ENCODE peak calls at places on chromosomes 16 and 17, in eight cellular contexts. One of them, this sample, is unnamed.

GRCh38 chr16:17389392-17389791 is 81.4 kb downstream of the XYLT1 start:
- DNase-seq in colonic mucosa: no peak
- DNase-seq in Calu3: no peak
- DNase-seq in fibroblast of pulmonary artery: no peak
- DNase-seq in ovary: no peak
- DNase-seq in HCT116: no peak
- DNase-seq in heart left ventricle: no peak
- DNase-seq in activated B cell treated with CpG ODN at 0.5 μM for 24 hours: no peak
- DNase-seq in this sample: no peak

GRCh38 chr16:2686912-2687507 is 4.7 kb downstream of the KCTD5 start:
- DNase-seq in colonic mucosa: no peak
- DNase-seq in activated B cell treated with CpG ODN at 0.5 μM for 24 hours: peak; percentile 49
- DNase-seq in fibroblast of pulmonary artery: no peak
- DNase-seq in ovary: peak; percentile 25
- DNase-seq in heart left ventricle: no peak
- DNase-seq in HCT116: no peak
- DNase-seq in Calu3: no peak
- DNase-seq in this sample: no peak

GRCh38 chr17:73986641-73987177 is 216.8 kb upstream of the RPL38 start:
- DNase-seq in colonic mucosa: no peak
- DNase-seq in heart left ventricle: no peak
- DNase-seq in fibroblast of pulmonary artery: no peak
- DNase-seq in HCT116: no peak
- DNase-seq in Calu3: no peak
- DNase-seq in ovary: no peak
- DNase-seq in activated B cell treated with CpG ODN at 0.5 μM for 24 hours: no peak
- DNase-seq in this sample: no peak

GRCh38 chr16:50878966-50879615 is 137.2 kb downstream of the CYLD start:
- DNase-seq in ovary: no peak
- DNase-seq in heart left ventricle: no peak
- DNase-seq in Calu3: no peak
- DNase-seq in colonic mucosa: no peak
- DNase-seq in HCT116: no peak
- DNase-seq in fibroblast of pulmonary artery: no peak
- DNase-seq in activated B cell treated with CpG ODN at 0.5 μM for 24 hours: no peak
- DNase-seq in this sample: no peak

GRCh38 chr16:31451681-31452351 is 7.5 kb upstream of the ARMC5 start:
- DNase-seq in fibroblast of pulmonary artery: peak; percentile 73
- DNase-seq in HCT116: peak; percentile 65
- DNase-seq in heart left ventricle: no peak
- DNase-seq in activated B cell treated with CpG ODN at 0.5 μM for 24 hours: no peak
- DNase-seq in ovary: peak; percentile 69
- DNase-seq in colonic mucosa: no peak
- DNase-seq in Calu3: peak; percentile 83
- DNase-seq in this sample: no peak

GRCh38 chr17:38329808-38330730 is 13.7 kb downstream of the GPR179 start:
- DNase-seq in activated B cell treated with CpG ODN at 0.5 μM for 24 hours: no peak
- DNase-seq in fibroblast of pulmonary artery: no peak
- DNase-seq in HCT116: no peak
- DNase-seq in colonic mucosa: no peak
- DNase-seq in ovary: no peak
- DNase-seq in Calu3: no peak
- DNase-seq in heart left ventricle: no peak
- DNase-seq in this sample: no peak

GRCh38 chr16:88882358-88883030 is 16.0 kb upstream of the PABPN1L start:
- DNase-seq in colonic mucosa: peak; percentile 48
- DNase-seq in ovary: no peak
- DNase-seq in Calu3: no peak
- DNase-seq in fibroblast of pulmonary artery: no peak
- DNase-seq in heart left ventricle: no peak
- DNase-seq in activated B cell treated with CpG ODN at 0.5 μM for 24 hours: no peak
- DNase-seq in HCT116: peak; percentile 36
- DNase-seq in this sample: no peak

GRCh38 chr17:75531724-75532090 is 6.2 kb downstream of the LLGL2 start:
- DNase-seq in Calu3: peak; percentile 62
- DNase-seq in colonic mucosa: no peak
- DNase-seq in ovary: no peak
- DNase-seq in HCT116: peak; percentile 75
- DNase-seq in heart left ventricle: no peak
- DNase-seq in activated B cell treated with CpG ODN at 0.5 μM for 24 hours: no peak
- DNase-seq in fibroblast of pulmonary artery: no peak
- DNase-seq in this sample: no peak

GRCh38 chr17:75676461-75676860 is 9.3 kb downstream of the SAP30BP start:
- DNase-seq in activated B cell treated with CpG ODN at 0.5 μM for 24 hours: no peak
- DNase-seq in heart left ventricle: no peak
- DNase-seq in colonic mucosa: no peak
- DNase-seq in Calu3: no peak
- DNase-seq in fibroblast of pulmonary artery: no peak
- DNase-seq in HCT116: no peak
- DNase-seq in ovary: no peak
- DNase-seq in this sample: no peak

GRCh38 chr16:318628-319027 is 33.9 kb downstream of the AXIN1 start:
- DNase-seq in ovary: no peak
- DNase-seq in fibroblast of pulmonary artery: no peak
- DNase-seq in heart left ventricle: no peak
- DNase-seq in Calu3: peak; percentile 29
- DNase-seq in colonic mucosa: no peak
- DNase-seq in HCT116: no peak
- DNase-seq in activated B cell treated with CpG ODN at 0.5 μM for 24 hours: no peak
- DNase-seq in this sample: no peak

GRCh38 chr16:14357328-14357727 is 272.7 kb downstream of the PARN start:
- DNase-seq in HCT116: no peak
- DNase-seq in fibroblast of pulmonary artery: no peak
- DNase-seq in heart left ventricle: no peak
- DNase-seq in activated B cell treated with CpG ODN at 0.5 μM for 24 hours: no peak
- DNase-seq in colonic mucosa: no peak
- DNase-seq in Calu3: no peak
- DNase-seq in ovary: no peak
- DNase-seq in this sample: no peak

DNA sequence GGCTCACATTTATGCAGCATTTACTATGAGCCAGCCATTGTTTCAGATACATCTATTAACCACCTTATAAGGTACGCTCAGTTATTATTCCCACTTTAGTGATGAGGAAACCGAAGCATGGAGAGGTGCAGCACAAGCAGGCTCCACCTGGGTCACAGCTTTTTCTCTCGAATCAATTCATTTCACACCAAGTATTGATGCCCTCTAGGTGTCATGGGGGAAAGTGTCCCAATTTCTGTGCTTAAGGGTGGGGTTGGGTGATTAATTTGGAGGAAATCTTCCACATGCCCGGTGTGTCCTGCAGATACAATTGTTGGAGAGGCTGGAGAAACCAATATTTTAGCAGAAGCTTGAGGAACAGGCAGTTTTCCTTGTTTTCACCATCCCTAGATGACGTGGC is 62.7 kb upstream of the DNAJA2 start:
- DNase-seq in Calu3: no peak
- DNase-seq in heart left ventricle: no peak
- DNase-seq in colonic mucosa: no peak
- DNase-seq in HCT116: no peak
- DNase-seq in activated B cell treated with CpG ODN at 0.5 μM for 24 hours: no peak
- DNase-seq in fibroblast of pulmonary artery: no peak
- DNase-seq in ovary: no peak
- DNase-seq in this sample: no peak
- TF ChIP-seq CTCF in Calu3: no peak
- TF ChIP-seq CTCF in heart left ventricle: no peak
- TF ChIP-seq CTCF in colonic mucosa: no peak
- TF ChIP-seq CTCF in HCT116: no peak
- TF ChIP-seq CTCF in activated B cell treated with CpG ODN at 0.5 μM for 24 hours: no peak
- TF ChIP-seq CTCF in fibroblast of pulmonary artery: no peak
- TF ChIP-seq CTCF in ovary: no peak
- TF ChIP-seq CTCF in this sample: no peak

GRCh38 chr17:71959129-71959528 is 161.7 kb upstream of the SOX9 start:
- DNase-seq in HCT116: peak; percentile 49
- DNase-seq in fibroblast of pulmonary artery: peak; percentile 20
- DNase-seq in ovary: no peak
- DNase-seq in heart left ventricle: no peak
- DNase-seq in colonic mucosa: no peak
- DNase-seq in Calu3: no peak
- DNase-seq in activated B cell treated with CpG ODN at 0.5 μM for 24 hours: no peak
- DNase-seq in this sample: no peak
- TF ChIP-seq CTCF in HCT116: peak; percentile 84
- TF ChIP-seq CTCF in fibroblast of pulmonary artery: peak; percentile 65
- TF ChIP-seq CTCF in ovary: no peak
- TF ChIP-seq CTCF in heart left ventricle: peak; percentile 34
- TF ChIP-seq CTCF in colonic mucosa: peak; percentile 51
- TF ChIP-seq CTCF in Calu3: peak; percentile 41
- TF ChIP-seq CTCF in activated B cell treated with CpG ODN at 0.5 μM for 24 hours: no peak
- TF ChIP-seq CTCF in this sample: no peak

DNA sequence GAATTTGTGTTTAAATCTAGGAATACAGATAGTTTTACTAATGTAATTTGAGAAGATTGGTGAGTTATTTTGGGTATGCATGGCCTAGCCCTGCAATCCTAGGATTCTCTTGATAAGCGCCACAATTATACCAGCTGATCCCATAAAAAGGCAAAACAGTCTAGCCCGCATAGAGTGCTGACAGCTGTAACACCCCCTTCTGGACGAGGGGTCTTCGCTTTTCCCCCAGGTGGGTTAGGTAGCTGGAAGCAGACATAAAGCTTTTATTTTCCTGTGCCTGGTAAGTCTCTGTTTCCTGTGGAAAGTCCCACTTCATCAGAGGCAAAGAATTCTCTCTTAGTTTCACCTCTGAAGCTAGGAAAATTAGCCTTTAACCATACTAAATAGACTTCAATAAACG is 108.3 kb downstream of the YPEL2 start:
- DNase-seq in ovary: no peak
- DNase-seq in fibroblast of pulmonary artery: no peak
- DNase-seq in Calu3: no peak
- DNase-seq in heart left ventricle: no peak
- DNase-seq in colonic mucosa: no peak
- DNase-seq in activated B cell treated with CpG ODN at 0.5 μM for 24 hours: no peak
- DNase-seq in HCT116: no peak
- DNase-seq in this sample: no peak
- TF ChIP-seq CTCF in ovary: no peak
- TF ChIP-seq CTCF in fibroblast of pulmonary artery: no peak
- TF ChIP-seq CTCF in Calu3: no peak
- TF ChIP-seq CTCF in heart left ventricle: no peak
- TF ChIP-seq CTCF in colonic mucosa: no peak
- TF ChIP-seq CTCF in activated B cell treated with CpG ODN at 0.5 μM for 24 hours: no peak
- TF ChIP-seq CTCF in HCT116: no peak
- TF ChIP-seq CTCF in this sample: no peak

DNA sequence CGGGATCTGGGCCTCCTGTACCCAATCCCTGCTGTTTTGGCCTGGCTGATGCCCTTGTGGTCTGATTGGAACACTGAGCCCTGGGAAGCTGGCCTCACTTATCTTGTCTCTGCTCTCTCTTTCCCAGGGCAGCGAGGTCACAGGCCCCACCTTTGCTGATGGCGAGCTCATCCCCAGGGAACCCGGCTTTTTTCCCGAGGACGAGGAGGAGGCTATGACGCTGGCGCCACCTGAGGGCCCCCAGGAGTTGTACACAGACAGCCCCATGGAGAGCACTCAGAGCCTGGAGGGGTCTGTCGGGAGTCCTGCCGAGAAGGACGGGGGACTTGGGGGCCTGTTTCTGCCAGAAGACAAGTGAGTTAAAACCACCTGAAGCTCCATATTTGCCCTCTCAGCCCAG is 126.0 kb downstream of the RAB11FIP4 start:
- DNase-seq in heart left ventricle: no peak
- DNase-seq in ovary: no peak
- DNase-seq in HCT116: no peak
- DNase-seq in activated B cell treated with CpG ODN at 0.5 μM for 24 hours: no peak
- DNase-seq in fibroblast of pulmonary artery: no peak
- DNase-seq in colonic mucosa: no peak
- DNase-seq in Calu3: peak; percentile 43
- DNase-seq in this sample: no peak
- TF ChIP-seq CTCF in heart left ventricle: peak; percentile 42
- TF ChIP-seq CTCF in ovary: no peak
- TF ChIP-seq CTCF in HCT116: peak; percentile 69
- TF ChIP-seq CTCF in activated B cell treated with CpG ODN at 0.5 μM for 24 hours: no peak
- TF ChIP-seq CTCF in fibroblast of pulmonary artery: peak; percentile 15
- TF ChIP-seq CTCF in colonic mucosa: no peak
- TF ChIP-seq CTCF in Calu3: peak; percentile 32
- TF ChIP-seq CTCF in this sample: no peak

GRCh38 chr17:80361495-80362220 is 53.3 kb upstream of the ENDOV start:
- DNase-seq in ovary: peak; percentile 56
- DNase-seq in colonic mucosa: no peak
- DNase-seq in fibroblast of pulmonary artery: peak; percentile 32
- DNase-seq in Calu3: peak; percentile 34
- DNase-seq in activated B cell treated with CpG ODN at 0.5 μM for 24 hours: no peak
- DNase-seq in heart left ventricle: no peak
- DNase-seq in HCT116: no peak
- DNase-seq in this sample: no peak
- TF ChIP-seq CTCF in ovary: no peak
- TF ChIP-seq CTCF in colonic mucosa: no peak
- TF ChIP-seq CTCF in fibroblast of pulmonary artery: peak; percentile 37
- TF ChIP-seq CTCF in Calu3: peak; percentile 28
- TF ChIP-seq CTCF in activated B cell treated with CpG ODN at 0.5 μM for 24 hours: no peak
- TF ChIP-seq CTCF in heart left ventricle: peak; percentile 22
- TF ChIP-seq CTCF in HCT116: peak; percentile 74
- TF ChIP-seq CTCF in this sample: no peak

DNA sequence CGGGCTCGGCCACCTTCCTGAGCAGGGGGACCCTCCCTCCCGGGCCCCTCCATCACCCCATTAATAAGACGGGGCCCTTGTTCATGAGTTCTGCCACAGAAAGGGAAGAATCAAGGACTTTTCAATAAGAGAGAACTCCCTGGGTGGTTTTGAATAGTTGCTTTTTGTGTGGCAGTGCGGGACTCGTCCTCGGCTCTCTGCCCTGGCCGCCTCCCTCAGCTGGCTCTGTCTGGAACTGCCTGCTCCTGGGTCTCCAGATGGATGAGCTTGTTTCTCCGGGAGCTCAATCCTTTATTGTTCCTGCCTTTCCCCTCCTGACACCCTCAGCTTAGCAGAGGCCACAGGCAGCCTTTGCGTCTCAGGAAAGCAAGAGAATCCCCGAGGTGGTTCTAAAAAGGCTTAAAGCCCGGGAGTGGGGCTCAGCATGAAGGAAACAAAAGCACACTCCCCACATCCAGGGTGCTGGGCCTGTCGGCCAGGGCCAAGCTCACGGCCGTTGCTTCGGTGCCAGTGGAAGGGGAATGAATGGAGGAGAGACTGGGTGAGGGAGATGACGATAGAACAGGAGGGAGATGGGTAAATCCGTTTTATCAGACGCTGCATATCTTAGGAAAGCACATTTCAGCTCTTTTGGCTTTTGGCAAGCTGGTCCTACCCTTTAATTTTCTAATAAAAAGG is 60.2 kb downstream of the RAI1 start:
- DNase-seq in HCT116: no peak
- DNase-seq in activated B cell treated with CpG ODN at 0.5 μM for 24 hours: no peak
- DNase-seq in colonic mucosa: no peak
- DNase-seq in ovary: peak; percentile 71
- DNase-seq in Calu3: no peak
- DNase-seq in heart left ventricle: no peak
- DNase-seq in fibroblast of pulmonary artery: peak; percentile 31
- DNase-seq in this sample: no peak
- TF ChIP-seq CTCF in HCT116: no peak
- TF ChIP-seq CTCF in activated B cell treated with CpG ODN at 0.5 μM for 24 hours: no peak
- TF ChIP-seq CTCF in colonic mucosa: no peak
- TF ChIP-seq CTCF in ovary: no peak
- TF ChIP-seq CTCF in Calu3: no peak
- TF ChIP-seq CTCF in heart left ventricle: no peak
- TF ChIP-seq CTCF in fibroblast of pulmonary artery: peak; percentile 22
- TF ChIP-seq CTCF in this sample: no peak

DNA sequence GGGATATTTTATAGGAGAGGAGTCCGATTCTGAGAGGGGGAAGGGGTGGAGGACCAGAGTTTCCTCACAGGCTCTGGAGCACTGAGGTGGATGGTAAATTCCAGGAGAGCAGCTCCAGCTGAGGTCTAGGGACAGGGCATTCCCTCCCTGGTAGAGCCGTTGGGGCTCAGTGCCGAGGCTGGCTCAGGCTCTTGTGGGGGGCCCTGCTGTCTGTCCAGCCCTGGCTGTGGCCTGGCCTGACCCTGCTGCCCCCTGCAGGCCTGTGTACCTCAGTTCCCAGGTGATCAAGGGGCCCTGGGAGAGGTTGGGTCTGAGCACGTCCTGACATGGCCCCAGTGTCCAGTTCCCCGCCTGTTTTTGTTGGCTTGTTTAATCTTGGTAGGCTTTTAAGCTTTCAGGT is 16.8 kb downstream of the ZNF750 start:
- DNase-seq in activated B cell treated with CpG ODN at 0.5 μM for 24 hours: no peak
- DNase-seq in heart left ventricle: no peak
- DNase-seq in ovary: no peak
- DNase-seq in HCT116: no peak
- DNase-seq in Calu3: no peak
- DNase-seq in fibroblast of pulmonary artery: no peak
- DNase-seq in colonic mucosa: no peak
- DNase-seq in this sample: no peak
- TF ChIP-seq CTCF in activated B cell treated with CpG ODN at 0.5 μM for 24 hours: no peak
- TF ChIP-seq CTCF in heart left ventricle: peak; percentile 20
- TF ChIP-seq CTCF in ovary: no peak
- TF ChIP-seq CTCF in HCT116: peak; percentile 47
- TF ChIP-seq CTCF in Calu3: no peak
- TF ChIP-seq CTCF in fibroblast of pulmonary artery: peak; percentile 8
- TF ChIP-seq CTCF in colonic mucosa: no peak
- TF ChIP-seq CTCF in this sample: no peak

This sample was measured in natural killer cell.